ENCODE peak calls at places on chromosomes 3 and 15, in six cellular contexts. H is adrenal gland, L is IMR-90, P is body of pancreas, Q is tibial nerve, U is heart left ventricle. T is an unnamed sample.

GRCh38 chr3:177057768-177058167 is 139.5 kb downstream of the TBL1XR1 start:
- DNase-seq in Q (no peak), L (peak), P (no peak), U (no peak), H (no peak), T (no peak)

GRCh38 chr15:89627256-89627970 is 27.9 kb downstream of the KIF7 start:
- DNase-seq in L (no peak), Q (no peak), P (no peak), U (no peak), H (no peak), T (peak)

GRCh38 chr3:77411334-77411733 is 371.4 kb downstream of the ROBO2 start:
- DNase-seq in Q (no peak), P (no peak), L (no peak), U (no peak), H (no peak), T (no peak)

GRCh38 chr15:89707577-89707976 is 17.0 kb downstream of the WDR93 start:
- DNase-seq in U (no peak), L (no peak), P (no peak), Q (no peak), H (no peak), T (no peak)

GRCh38 chr3:88141458-88142083 is 8.2 kb upstream of the C3orf38 start:
- DNase-seq in Q (no peak), P (no peak), L (peak), U (no peak), H (no peak), T (no peak)

GRCh38 chr15:84988909-84989644 is 7.4 kb downstream of the PDE8A start:
- DNase-seq in P (no peak), U (no peak), L (no peak), H (no peak), Q (no peak), T (no peak)

GRCh38 chr3:14780927-14781507 is 37.7 kb upstream of the FGD5 start:
- DNase-seq in P (peak), Q (no peak), U (no peak), H (no peak), L (peak), T (no peak)

GRCh38 chr3:94965867-94966471 is 903.1 kb downstream of the NSUN3 start:
- DNase-seq in L (no peak), P (no peak), H (no peak), Q (no peak), U (no peak), T (no peak)

GRCh38 chr3:172449468-172450149 is 1.4 kb upstream of the GHSR start:
- DNase-seq in U (no peak), Q (no peak), H (peak), P (peak), L (peak), T (no peak)

GRCh38 chr3:5145120-5145519 is 23.0 kb downstream of the ARL8B start:
- DNase-seq in L (no peak), H (no peak), U (no peak), P (no peak), Q (no peak), T (no peak)

GRCh38 chr3:116083686-116084085 is 361.6 kb downstream of the LSAMP start:
- DNase-seq in Q (no peak), P (no peak), L (peak), U (no peak), H (no peak), T (no peak)

GRCh38 chr3:190429681-190430080 is 20.0 kb downstream of the TMEM207 start:
- DNase-seq in H (no peak), P (no peak), L (peak), U (no peak), Q (no peak), T (no peak)

GRCh38 chr3:78857494-78858111 is 910.2 kb downstream of the ROBO1 start:
- DNase-seq in U (no peak), H (peak), L (no peak), Q (no peak), P (no peak), T (no peak)

DNA sequence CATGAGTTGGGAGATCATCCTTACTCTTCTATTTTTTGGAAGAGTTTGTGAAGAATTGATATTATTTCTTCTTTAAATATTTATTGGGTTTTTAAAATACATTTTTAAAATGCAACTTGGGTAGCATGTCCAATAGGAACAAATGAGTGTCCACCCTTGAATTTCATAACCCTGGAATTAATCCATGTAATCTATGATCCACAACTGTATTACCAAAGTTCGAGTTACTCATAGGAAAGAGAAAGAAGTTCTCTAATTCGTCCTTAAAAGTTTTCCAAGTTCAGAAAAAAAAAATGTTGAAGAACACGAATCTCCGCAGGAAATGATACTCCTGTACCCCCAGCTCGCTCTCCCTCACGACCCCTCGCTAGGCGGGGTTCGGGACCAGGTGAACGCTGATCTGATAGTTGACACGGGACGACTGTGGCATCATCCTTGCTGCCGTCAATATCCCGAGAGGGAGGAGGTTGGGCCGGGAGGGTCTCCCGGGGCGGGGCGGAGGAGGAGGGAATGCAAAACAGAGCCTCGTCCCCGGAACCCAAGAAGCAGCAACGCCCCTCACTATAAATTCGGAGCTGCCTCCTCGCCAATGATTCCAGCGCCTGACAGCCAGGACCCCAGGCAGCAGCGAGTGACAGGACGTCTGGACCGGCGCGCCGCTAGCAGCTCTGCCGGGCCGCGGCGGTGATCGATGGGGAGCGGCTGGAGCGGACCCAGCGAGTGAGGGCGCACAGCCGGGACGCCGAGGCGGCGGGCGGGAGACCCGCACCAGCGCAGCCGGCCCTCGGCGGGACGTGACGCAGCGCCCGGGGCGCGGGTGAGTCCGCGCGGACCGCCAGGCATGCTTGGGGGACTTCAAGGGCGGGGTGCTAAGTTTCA is at the start of gene AGTR1:
- DNase-seq in L (peak), U (peak), P (peak), Q (peak), H (peak), T (peak)
- TF ChIP-seq POLR2A in L (no peak), U (no peak), P (peak), Q (no peak), H (peak), T (peak)

GRCh38 chr3:114411811-114412803 is 118.3 kb downstream of the TIGIT start:
- DNase-seq in P (no peak), H (peak), U (no peak), L (peak), Q (no peak), T (no peak)
- TF ChIP-seq CTCF in P (no peak), H (no peak), U (peak), L (no peak), Q (no peak), T (no peak)

GRCh38 chr15:65424683-65425082 is 1.9 kb upstream of the IGDCC4 start:
- DNase-seq in L (no peak), Q (no peak), U (no peak), P (no peak), H (no peak), T (no peak)

GRCh38 chr15:65420975-65421359 is 1.8 kb downstream of the IGDCC4 start:
- DNase-seq in P (no peak), U (no peak), L (no peak), H (no peak), Q (no peak), T (no peak)

GRCh38 chr15:65421360-65422215 is 1.2 kb downstream of the IGDCC4 start:
- DNase-seq in H (peak), P (peak), L (peak), U (no peak), Q (no peak), T (no peak)

GRCh38 chr15:65423977-65424679 is 1.4 kb upstream of the IGDCC4 start:
- DNase-seq in U (no peak), H (no peak), P (no peak), L (peak), Q (no peak), T (peak)

DNA sequence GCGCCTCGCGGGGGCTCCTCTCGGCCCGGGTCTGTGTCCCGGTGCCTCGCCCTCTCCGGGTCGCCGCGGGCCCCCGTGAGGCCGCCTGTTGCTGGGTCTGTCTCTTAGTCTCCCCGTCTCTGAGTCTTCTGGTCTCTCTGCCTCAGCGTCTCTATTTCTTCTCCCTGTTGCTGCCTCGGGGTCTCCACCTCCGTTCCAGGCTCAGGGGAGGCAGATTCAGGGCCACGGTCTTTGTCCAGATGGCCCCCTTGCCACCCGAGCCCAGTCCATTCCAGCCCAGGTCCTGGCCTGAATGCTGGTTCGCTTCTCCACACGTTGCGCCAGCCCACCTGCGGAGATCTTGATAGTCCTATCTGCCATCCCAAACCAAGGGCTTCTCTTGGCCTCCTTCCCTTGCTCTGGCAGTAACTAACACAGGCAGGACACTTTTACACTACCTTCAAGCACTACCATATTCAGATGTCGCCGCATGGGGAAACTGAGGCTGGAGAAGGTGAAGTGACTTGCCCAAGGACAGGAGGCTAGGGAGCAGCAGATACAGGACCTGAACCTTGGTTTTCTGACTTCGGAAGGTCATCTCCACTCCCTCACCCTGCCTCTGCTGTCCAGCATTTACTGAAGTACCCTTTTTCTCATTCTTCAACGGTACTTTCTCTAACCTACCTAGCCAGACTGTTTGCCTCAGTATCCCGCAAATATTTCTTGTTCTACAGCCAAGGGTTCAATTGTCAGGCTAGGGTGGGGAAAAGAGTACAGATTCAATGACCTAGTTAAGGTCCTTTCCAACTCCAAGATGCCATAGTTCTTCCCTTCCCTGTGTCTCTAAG is 616 bp upstream of the IGDCC4 start:
- DNase-seq in Q (no peak), P (no peak), U (no peak), L (no peak), H (no peak), T (peak)
- H3K4me3 ChIP-seq in Q (no peak), P (no peak), U (peak), L (peak), H (no peak), T (no peak)

GRCh38 chr3:196055267-196055666 is 26.6 kb downstream of the TFRC start:
- DNase-seq in H (no peak), Q (no peak), L (no peak), P (no peak), U (no peak), T (no peak)

GRCh38 chr3:196055683-196056270 is 26.1 kb downstream of the TFRC start:
- DNase-seq in H (no peak), P (peak), L (no peak), Q (no peak), U (no peak), T (no peak)

GRCh38 chr3:196060834-196061233 is 21.1 kb downstream of the TFRC start:
- DNase-seq in H (no peak), L (no peak), Q (no peak), U (no peak), P (no peak), T (no peak)

GRCh38 chr3:196053487-196053886 is 28.4 kb downstream of the TFRC start:
- DNase-seq in P (no peak), U (no peak), L (no peak), H (no peak), Q (no peak), T (no peak)

DNA sequence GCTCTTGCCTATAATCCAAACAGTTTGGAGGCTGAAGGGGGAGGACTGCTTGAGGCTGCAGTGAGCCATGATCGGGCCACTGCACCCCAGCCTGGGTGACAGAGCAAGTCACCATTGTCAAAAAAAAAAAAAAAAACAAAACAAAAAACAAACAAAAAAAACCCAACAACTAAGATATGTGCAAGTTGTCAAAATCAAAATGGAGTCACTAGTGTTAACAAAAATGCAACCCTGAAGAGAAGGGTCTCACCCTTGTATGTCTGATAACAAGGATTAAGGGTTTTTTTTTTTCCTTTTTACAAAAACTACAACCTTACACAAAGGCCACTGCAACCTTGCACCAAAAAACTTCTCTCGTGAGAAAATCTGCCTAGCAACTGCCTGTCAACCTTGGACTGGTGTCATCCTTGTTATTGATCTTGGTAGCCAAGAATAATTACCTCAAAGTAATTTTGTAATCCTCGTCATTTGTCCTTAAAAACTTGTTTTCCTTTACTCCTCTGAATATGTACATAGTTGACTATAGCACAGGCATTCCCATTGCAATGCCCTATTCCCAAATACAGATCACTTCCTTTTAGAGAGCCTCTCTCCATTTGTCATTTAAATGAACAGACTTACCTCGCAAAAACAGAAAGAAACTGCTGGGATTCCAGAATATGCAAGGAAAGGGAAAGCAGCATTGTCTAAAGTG is 24.1 kb downstream of the TFRC start:
- DNase-seq in U (no peak), L (no peak), H (no peak), P (no peak), Q (no peak), T (no peak)
- TF ChIP-seq POLR2A in U (no peak), L (no peak), H (no peak), P (no peak), Q (no peak), T (no peak)